ENCODE peak calls at places on chromosomes 2 and 18, in eight cellular contexts. D, Y, Z, M, U, V, I and P are unnamed samples.
A peak's percentile ranks its signal among the peaks of the same experiment; 100 is the strongest.

GRCh38 chr2:20212871-20213503 is 11.9 kb downstream of the SDC1 start:
- DNase-seq in D (no peak), Y (no peak), Z (no peak), M (peak; percentile 87), U (no peak), V (no peak), I (no peak), P (no peak)

GRCh38 chr2:10514287-10514686 is 66.2 kb upstream of the ODC1 start:
- DNase-seq in D (no peak), Y (no peak), Z (no peak), M (no peak), U (no peak), V (no peak), I (no peak), P (no peak)

GRCh38 chr18:35040638-35040987 is 600 bp upstream of the MAPRE2 start:
- DNase-seq in D (no peak), Y (no peak), Z (no peak), M (no peak), U (no peak), V (no peak), I (no peak), P (no peak)

GRCh38 chr2:38551746-38552145 is 51.0 kb downstream of the HNRNPLL start:
- DNase-seq in D (no peak), Y (no peak), Z (no peak), M (no peak), U (no peak), V (no peak), I (no peak), P (no peak)

GRCh38 chr2:32874931-32875330 is 71.8 kb upstream of the LTBP1 start:
- DNase-seq in D (no peak), Y (no peak), Z (no peak), M (no peak), U (peak; percentile 21), V (no peak), I (no peak), P (no peak)

GRCh38 chr2:169069341-169069740 is at the start of gene DHRS9:
- DNase-seq in D (no peak), Y (no peak), Z (no peak), M (peak; percentile 77), U (peak; percentile 22), V (peak; percentile 7), I (peak; percentile 79), P (no peak)

GRCh38 chr2:7119504-7119835 is 202.3 kb downstream of the RNF144A start:
- DNase-seq in D (no peak), Y (no peak), Z (no peak), M (no peak), U (no peak), V (no peak), I (no peak), P (no peak)

GRCh38 chr18:489244-490023 is 11.1 kb downstream of the COLEC12 start:
- DNase-seq in D (no peak), Y (no peak), Z (no peak), M (no peak), U (peak; percentile 42), V (peak; percentile 83), I (no peak), P (no peak)

GRCh38 chr2:42510191-42510929 is 16.6 kb upstream of the KCNG3 start:
- DNase-seq in D (peak; percentile 24), Y (no peak), Z (no peak), M (no peak), U (no peak), V (no peak), I (no peak), P (no peak)

GRCh38 chr2:83238111-83238510 is 1221.0 kb downstream of the SUCLG1 start:
- DNase-seq in D (no peak), Y (no peak), Z (no peak), M (no peak), U (no peak), V (no peak), I (no peak), P (no peak)

GRCh38 chr2:229852565-229852964 is 69.2 kb downstream of the TRIP12 start:
- DNase-seq in D (no peak), Y (no peak), Z (no peak), M (no peak), U (peak; percentile 67), V (peak; percentile 87), I (no peak), P (no peak)

GRCh38 chr2:119352357-119352756 is 14.3 kb downstream of the C2orf76 start:
- DNase-seq in D (no peak), Y (no peak), Z (no peak), M (no peak), U (no peak), V (no peak), I (no peak), P (no peak)

GRCh38 chr2:196463706-196464105 is 175.8 kb upstream of the CCDC150 start:
- DNase-seq in D (no peak), Y (no peak), Z (no peak), M (no peak), U (no peak), V (no peak), I (no peak), P (no peak)

GRCh38 chr2:240579771-240580614 is 6.5 kb upstream of the CAPN10 start:
- DNase-seq in D (peak; percentile 88), Y (peak; percentile 71), Z (peak; percentile 72), M (peak; percentile 90), U (peak; percentile 97), V (peak; percentile 89), I (no peak), P (no peak)

GRCh38 chr2:167294031-167294774 is 405.9 kb downstream of the XIRP2 start:
- DNase-seq in D (no peak), Y (peak; percentile 52), Z (no peak), M (peak; percentile 72), U (peak; percentile 58), V (peak; percentile 24), I (no peak), P (peak; percentile 47)

GRCh38 chr2:193153576-193153975 is 958.8 kb upstream of the TMEFF2 start:
- DNase-seq in D (no peak), Y (no peak), Z (no peak), M (no peak), U (no peak), V (no peak), I (no peak), P (no peak)

GRCh38 chr2:218694405-218695145 is 16.1 kb upstream of the TTLL4 start:
- DNase-seq in D (no peak), Y (no peak), Z (no peak), M (no peak), U (no peak), V (peak; percentile 61), I (no peak), P (no peak)

GRCh38 chr2:24304098-24304497 is 56.2 kb downstream of the ITSN2 start:
- DNase-seq in D (peak; percentile 93), Y (peak; percentile 90), Z (no peak), M (no peak), U (peak; percentile 98), V (peak; percentile 97), I (no peak), P (peak; percentile 35)

GRCh38 chr2:109141006-109141600 is 12.1 kb downstream of the SH3RF3 start:
- DNase-seq in D (no peak), Y (no peak), Z (no peak), M (no peak), U (no peak), V (no peak), I (no peak), P (no peak)

GRCh38 chr2:186716004-186716403 is 22.1 kb downstream of the FAM171B start:
- DNase-seq in D (no peak), Y (no peak), Z (no peak), M (no peak), U (no peak), V (no peak), I (no peak), P (no peak)

GRCh38 chr2:186716899-186717811 is 23.3 kb downstream of the FAM171B start:
- DNase-seq in D (no peak), Y (no peak), Z (no peak), M (no peak), U (peak; percentile 20), V (peak; percentile 47), I (no peak), P (no peak)

GRCh38 chr2:186713664-186714063 is 19.8 kb downstream of the FAM171B start:
- DNase-seq in D (no peak), Y (no peak), Z (no peak), M (no peak), U (no peak), V (no peak), I (no peak), P (no peak)

GRCh38 chr2:186718122-186718521 is 24.3 kb downstream of the FAM171B start:
- DNase-seq in D (no peak), Y (no peak), Z (no peak), M (no peak), U (no peak), V (no peak), I (no peak), P (no peak)

GRCh38 chr2:186714611-186715010 is 20.8 kb downstream of the FAM171B start:
- DNase-seq in D (no peak), Y (no peak), Z (no peak), M (no peak), U (no peak), V (no peak), I (no peak), P (no peak)
- H3K27ac ChIP-seq in D (no peak overlapping the region), Y (no peak overlapping the region), Z (no peak overlapping the region), M (no peak overlapping the region), U (no peak overlapping the region), V (no peak overlapping the region), I (no peak overlapping the region), P (peak overlapping the region; percentile 50)

DNA sequence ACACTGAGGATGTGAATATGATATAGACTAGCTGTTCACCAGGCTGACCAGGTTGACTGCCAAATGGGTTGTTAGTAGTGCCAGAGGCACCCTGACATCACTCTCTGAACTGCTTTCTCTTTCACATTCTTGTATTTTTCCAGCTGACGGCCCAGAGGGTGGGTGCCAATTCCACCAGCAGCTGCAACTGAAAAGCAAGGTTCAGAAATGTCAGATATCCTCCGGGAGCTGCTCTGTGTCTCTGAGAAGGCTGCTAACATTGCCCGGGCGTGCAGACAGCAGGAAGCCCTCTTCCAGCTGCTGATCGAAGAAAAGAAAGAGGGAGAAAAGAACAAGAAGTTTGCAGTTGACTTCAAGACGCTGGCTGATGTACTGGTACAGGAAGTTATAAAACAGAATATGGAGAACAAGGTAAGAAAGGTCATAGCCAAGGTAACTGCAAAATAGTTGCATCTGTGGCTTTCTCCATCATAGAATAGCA is 16.5 kb downstream of the INPP1 start:
- DNase-seq in D (peak; percentile 81), Y (peak; percentile 67), Z (no peak), M (no peak), U (peak; percentile 85), V (peak; percentile 76), I (no peak), P (peak; percentile 60)
- H3K27ac ChIP-seq in D (peak overlapping the region; percentile 73), Y (peak overlapping the region; percentile 47), Z (peak overlapping the region; percentile 58), M (peak overlapping the region; percentile 56), U (no peak overlapping the region), V (peak overlapping the region; percentile 18), I (peak overlapping the region; percentile 41), P (peak overlapping the region; percentile 93)

DNA sequence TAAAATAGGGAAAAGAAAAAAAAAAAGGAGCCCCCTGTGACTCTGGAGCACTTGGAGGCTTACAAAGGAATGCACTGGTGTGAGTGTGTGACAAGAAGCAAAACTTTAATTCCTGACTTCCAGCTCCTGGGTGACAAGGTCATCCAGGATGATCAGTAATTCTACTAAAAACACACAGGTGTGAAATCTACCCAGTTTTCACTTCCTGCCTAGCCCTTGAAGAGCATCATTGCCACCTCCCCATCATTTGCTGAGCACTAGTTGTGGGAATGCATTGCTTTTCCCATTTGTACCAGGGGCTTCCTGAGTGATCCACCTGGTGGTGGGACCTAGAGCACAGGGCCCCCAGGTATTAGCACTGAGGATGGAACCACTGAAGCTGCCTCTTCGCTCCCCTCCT is 139.7 kb upstream of the RIOK3 start:
- DNase-seq in D (no peak), Y (no peak), Z (no peak), M (no peak), U (no peak), V (no peak), I (no peak), P (no peak)
- H3K27ac ChIP-seq in D (no peak overlapping the region), Y (no peak overlapping the region), Z (no peak overlapping the region), M (no peak overlapping the region), U (no peak overlapping the region), V (no peak overlapping the region), I (peak overlapping the region; percentile 2), P (no peak overlapping the region)

GRCh38 chr18:38353149-38353548 is 787.6 kb upstream of the CELF4 start:
- DNase-seq in D (no peak), Y (no peak), Z (no peak), M (no peak), U (no peak), V (no peak), I (no peak), P (no peak)
- H3K27ac ChIP-seq in D (no peak overlapping the region), Y (no peak overlapping the region), Z (no peak overlapping the region), M (no peak overlapping the region), U (no peak overlapping the region), V (no peak overlapping the region), I (no peak overlapping the region), P (no peak overlapping the region)